ENCODE peak calls at places on chromosomes 2 and 18, in six cellular contexts. One of them, this sample, is unnamed.

GRCh38 chr2:210190345-210190744 is 19.1 kb upstream of the KANSL1L start:
- DNase-seq in endothelial cell: no peak
- DNase-seq in bronchial epithelial cell: no peak
- DNase-seq in T1000: no peak
- DNase-seq in adipocyte: no peak
- DNase-seq in activated CD4-positive, alpha-beta T cell treated with anti-CD3 and anti-CD28 coated beads, Interleukin-2, amount 50 U/mL, for 1 hour: no peak
- DNase-seq in this sample: no peak

GRCh38 chr2:31207790-31208189 is 9.5 kb downstream of the CAPN14 start:
- DNase-seq in adipocyte: no peak
- DNase-seq in activated CD4-positive, alpha-beta T cell treated with anti-CD3 and anti-CD28 coated beads, Interleukin-2, amount 50 U/mL, for 1 hour: no peak
- DNase-seq in bronchial epithelial cell: peak
- DNase-seq in endothelial cell: no peak
- DNase-seq in T1000: no peak
- DNase-seq in this sample: no peak

GRCh38 chr2:31430439-31431165 is 16.1 kb upstream of the XDH start:
- DNase-seq in bronchial epithelial cell: peak
- DNase-seq in adipocyte: no peak
- DNase-seq in T1000: no peak
- DNase-seq in activated CD4-positive, alpha-beta T cell treated with anti-CD3 and anti-CD28 coated beads, Interleukin-2, amount 50 U/mL, for 1 hour: no peak
- DNase-seq in endothelial cell: no peak
- DNase-seq in this sample: no peak

GRCh38 chr18:10032331-10032979 is 118.6 kb downstream of the VAPA start:
- DNase-seq in bronchial epithelial cell: no peak
- DNase-seq in activated CD4-positive, alpha-beta T cell treated with anti-CD3 and anti-CD28 coated beads, Interleukin-2, amount 50 U/mL, for 1 hour: no peak
- DNase-seq in adipocyte: no peak
- DNase-seq in T1000: no peak
- DNase-seq in endothelial cell: peak
- DNase-seq in this sample: no peak

GRCh38 chr2:168278424-168278888 is 31.1 kb upstream of the STK39 start:
- DNase-seq in bronchial epithelial cell: peak
- DNase-seq in adipocyte: peak
- DNase-seq in activated CD4-positive, alpha-beta T cell treated with anti-CD3 and anti-CD28 coated beads, Interleukin-2, amount 50 U/mL, for 1 hour: no peak
- DNase-seq in endothelial cell: no peak
- DNase-seq in T1000: peak
- DNase-seq in this sample: no peak

GRCh38 chr2:26640781-26641564 is at the start of gene CIB4:
- DNase-seq in adipocyte: no peak
- DNase-seq in T1000: no peak
- DNase-seq in bronchial epithelial cell: peak
- DNase-seq in activated CD4-positive, alpha-beta T cell treated with anti-CD3 and anti-CD28 coated beads, Interleukin-2, amount 50 U/mL, for 1 hour: no peak
- DNase-seq in endothelial cell: no peak
- DNase-seq in this sample: no peak

GRCh38 chr18:12500986-12501385 is 93.3 kb downstream of the PRELID3A start:
- DNase-seq in endothelial cell: no peak
- DNase-seq in adipocyte: no peak
- DNase-seq in bronchial epithelial cell: no peak
- DNase-seq in T1000: no peak
- DNase-seq in activated CD4-positive, alpha-beta T cell treated with anti-CD3 and anti-CD28 coated beads, Interleukin-2, amount 50 U/mL, for 1 hour: no peak
- DNase-seq in this sample: no peak

GRCh38 chr2:172052000-172052983 is 33.0 kb upstream of the DLX1 start:
- DNase-seq in activated CD4-positive, alpha-beta T cell treated with anti-CD3 and anti-CD28 coated beads, Interleukin-2, amount 50 U/mL, for 1 hour: no peak
- DNase-seq in endothelial cell: no peak
- DNase-seq in bronchial epithelial cell: no peak
- DNase-seq in adipocyte: peak
- DNase-seq in T1000: no peak
- DNase-seq in this sample: no peak

GRCh38 chr18:29540548-29540947 is 1363.6 kb upstream of the CDH2 start:
- DNase-seq in endothelial cell: no peak
- DNase-seq in adipocyte: no peak
- DNase-seq in activated CD4-positive, alpha-beta T cell treated with anti-CD3 and anti-CD28 coated beads, Interleukin-2, amount 50 U/mL, for 1 hour: no peak
- DNase-seq in T1000: no peak
- DNase-seq in bronchial epithelial cell: no peak
- DNase-seq in this sample: no peak

GRCh38 chr2:127743477-127744026 is 42.3 kb downstream of the SFT2D3 start:
- DNase-seq in endothelial cell: no peak
- DNase-seq in activated CD4-positive, alpha-beta T cell treated with anti-CD3 and anti-CD28 coated beads, Interleukin-2, amount 50 U/mL, for 1 hour: no peak
- DNase-seq in bronchial epithelial cell: no peak
- DNase-seq in adipocyte: no peak
- DNase-seq in T1000: no peak
- DNase-seq in this sample: no peak

GRCh38 chr2:158140201-158140600 is 38.5 kb downstream of the UPP2 start:
- DNase-seq in T1000: no peak
- DNase-seq in endothelial cell: no peak
- DNase-seq in bronchial epithelial cell: no peak
- DNase-seq in activated CD4-positive, alpha-beta T cell treated with anti-CD3 and anti-CD28 coated beads, Interleukin-2, amount 50 U/mL, for 1 hour: no peak
- DNase-seq in adipocyte: no peak
- DNase-seq in this sample: no peak

GRCh38 chr2:73685770-73686438 is 43.7 kb upstream of the NAT8 start:
- DNase-seq in activated CD4-positive, alpha-beta T cell treated with anti-CD3 and anti-CD28 coated beads, Interleukin-2, amount 50 U/mL, for 1 hour: no peak
- DNase-seq in endothelial cell: no peak
- DNase-seq in bronchial epithelial cell: no peak
- DNase-seq in adipocyte: no peak
- DNase-seq in T1000: no peak
- DNase-seq in this sample: no peak

GRCh38 chr18:44180683-44181082 is 500.0 kb upstream of the SETBP1 start:
- DNase-seq in bronchial epithelial cell: peak
- DNase-seq in activated CD4-positive, alpha-beta T cell treated with anti-CD3 and anti-CD28 coated beads, Interleukin-2, amount 50 U/mL, for 1 hour: no peak
- DNase-seq in T1000: no peak
- DNase-seq in endothelial cell: no peak
- DNase-seq in adipocyte: peak
- DNase-seq in this sample: no peak

GRCh38 chr2:106192752-106193490 is 1.2 kb downstream of the UXS1 start:
- DNase-seq in endothelial cell: peak
- DNase-seq in bronchial epithelial cell: peak
- DNase-seq in activated CD4-positive, alpha-beta T cell treated with anti-CD3 and anti-CD28 coated beads, Interleukin-2, amount 50 U/mL, for 1 hour: peak
- DNase-seq in adipocyte: peak
- DNase-seq in T1000: no peak
- DNase-seq in this sample: peak

GRCh38 chr18:51447351-51447896 is 249.9 kb upstream of the MEX3C start:
- DNase-seq in activated CD4-positive, alpha-beta T cell treated with anti-CD3 and anti-CD28 coated beads, Interleukin-2, amount 50 U/mL, for 1 hour: no peak
- DNase-seq in endothelial cell: no peak
- DNase-seq in adipocyte: no peak
- DNase-seq in T1000: no peak
- DNase-seq in bronchial epithelial cell: peak
- DNase-seq in this sample: no peak

GRCh38 chr2:207223051-207223450 is 57.3 kb upstream of the KLF7 start:
- DNase-seq in activated CD4-positive, alpha-beta T cell treated with anti-CD3 and anti-CD28 coated beads, Interleukin-2, amount 50 U/mL, for 1 hour: no peak
- DNase-seq in bronchial epithelial cell: peak
- DNase-seq in endothelial cell: no peak
- DNase-seq in T1000: peak
- DNase-seq in adipocyte: peak
- DNase-seq in this sample: no peak

GRCh38 chr18:26956894-26957293 is 91.4 kb upstream of the AQP4 start:
- DNase-seq in activated CD4-positive, alpha-beta T cell treated with anti-CD3 and anti-CD28 coated beads, Interleukin-2, amount 50 U/mL, for 1 hour: no peak
- DNase-seq in adipocyte: no peak
- DNase-seq in bronchial epithelial cell: no peak
- DNase-seq in endothelial cell: no peak
- DNase-seq in T1000: no peak
- DNase-seq in this sample: peak

GRCh38 chr18:47075098-47075883 is 39.9 kb upstream of the ELOA2 start:
- DNase-seq in adipocyte: peak
- DNase-seq in endothelial cell: no peak
- DNase-seq in T1000: no peak
- DNase-seq in activated CD4-positive, alpha-beta T cell treated with anti-CD3 and anti-CD28 coated beads, Interleukin-2, amount 50 U/mL, for 1 hour: no peak
- DNase-seq in bronchial epithelial cell: peak
- DNase-seq in this sample: no peak

GRCh38 chr2:240783819-240784621 is 36.0 kb downstream of the KIF1A start:
- DNase-seq in activated CD4-positive, alpha-beta T cell treated with anti-CD3 and anti-CD28 coated beads, Interleukin-2, amount 50 U/mL, for 1 hour: no peak
- DNase-seq in adipocyte: no peak
- DNase-seq in T1000: no peak
- DNase-seq in endothelial cell: no peak
- DNase-seq in bronchial epithelial cell: no peak
- DNase-seq in this sample: no peak

GRCh38 chr2:131034122-131035051 is 58.9 kb downstream of the FAM168B start:
- DNase-seq in T1000: no peak
- DNase-seq in endothelial cell: peak
- DNase-seq in bronchial epithelial cell: peak
- DNase-seq in adipocyte: peak
- DNase-seq in activated CD4-positive, alpha-beta T cell treated with anti-CD3 and anti-CD28 coated beads, Interleukin-2, amount 50 U/mL, for 1 hour: no peak
- DNase-seq in this sample: no peak

GRCh38 chr2:218960196-218961165 is 1.0 kb downstream of the CDK5R2 start:
- DNase-seq in bronchial epithelial cell: no peak
- DNase-seq in endothelial cell: no peak
- DNase-seq in T1000: no peak
- DNase-seq in activated CD4-positive, alpha-beta T cell treated with anti-CD3 and anti-CD28 coated beads, Interleukin-2, amount 50 U/mL, for 1 hour: no peak
- DNase-seq in adipocyte: no peak
- DNase-seq in this sample: no peak

GRCh38 chr2:15674637-15675455 is 83.2 kb downstream of the DDX1 start:
- DNase-seq in activated CD4-positive, alpha-beta T cell treated with anti-CD3 and anti-CD28 coated beads, Interleukin-2, amount 50 U/mL, for 1 hour: no peak
- DNase-seq in adipocyte: no peak
- DNase-seq in endothelial cell: no peak
- DNase-seq in bronchial epithelial cell: peak
- DNase-seq in T1000: no peak
- DNase-seq in this sample: no peak

GRCh38 chr2:166675553-166675952 is 181.5 kb upstream of the SCN7A start:
- DNase-seq in bronchial epithelial cell: no peak
- DNase-seq in activated CD4-positive, alpha-beta T cell treated with anti-CD3 and anti-CD28 coated beads, Interleukin-2, amount 50 U/mL, for 1 hour: no peak
- DNase-seq in T1000: no peak
- DNase-seq in endothelial cell: no peak
- DNase-seq in adipocyte: no peak
- DNase-seq in this sample: no peak

GRCh38 chr2:6111676-6112294 is 419.6 kb downstream of the SOX11 start:
- DNase-seq in endothelial cell: no peak
- DNase-seq in bronchial epithelial cell: no peak
- DNase-seq in T1000: no peak
- DNase-seq in adipocyte: no peak
- DNase-seq in activated CD4-positive, alpha-beta T cell treated with anti-CD3 and anti-CD28 coated beads, Interleukin-2, amount 50 U/mL, for 1 hour: no peak
- DNase-seq in this sample: no peak

GRCh38 chr2:156379069-156379468 is 46.5 kb upstream of the NR4A2 start:
- DNase-seq in T1000: no peak
- DNase-seq in activated CD4-positive, alpha-beta T cell treated with anti-CD3 and anti-CD28 coated beads, Interleukin-2, amount 50 U/mL, for 1 hour: no peak
- DNase-seq in adipocyte: no peak
- DNase-seq in bronchial epithelial cell: no peak
- DNase-seq in endothelial cell: no peak
- DNase-seq in this sample: no peak

GRCh38 chr2:240865391-240865790 is 3.2 kb upstream of the AGXT start:
- DNase-seq in endothelial cell: no peak
- DNase-seq in adipocyte: no peak
- DNase-seq in T1000: no peak
- DNase-seq in bronchial epithelial cell: no peak
- DNase-seq in activated CD4-positive, alpha-beta T cell treated with anti-CD3 and anti-CD28 coated beads, Interleukin-2, amount 50 U/mL, for 1 hour: no peak
- DNase-seq in this sample: no peak

GRCh38 chr18:76972241-76972640 is 149.9 kb downstream of the ZNF236 start:
- DNase-seq in activated CD4-positive, alpha-beta T cell treated with anti-CD3 and anti-CD28 coated beads, Interleukin-2, amount 50 U/mL, for 1 hour: no peak
- DNase-seq in T1000: no peak
- DNase-seq in bronchial epithelial cell: peak
- DNase-seq in endothelial cell: no peak
- DNase-seq in adipocyte: no peak
- DNase-seq in this sample: no peak

GRCh38 chr2:65831528-65831927 is 399.1 kb upstream of the SPRED2 start:
- DNase-seq in adipocyte: no peak
- DNase-seq in activated CD4-positive, alpha-beta T cell treated with anti-CD3 and anti-CD28 coated beads, Interleukin-2, amount 50 U/mL, for 1 hour: no peak
- DNase-seq in bronchial epithelial cell: no peak
- DNase-seq in T1000: no peak
- DNase-seq in endothelial cell: no peak
- DNase-seq in this sample: no peak

GRCh38 chr18:78494204-78494603 is 485.4 kb upstream of the SALL3 start:
- DNase-seq in T1000: peak
- DNase-seq in adipocyte: no peak
- DNase-seq in activated CD4-positive, alpha-beta T cell treated with anti-CD3 and anti-CD28 coated beads, Interleukin-2, amount 50 U/mL, for 1 hour: no peak
- DNase-seq in bronchial epithelial cell: no peak
- DNase-seq in endothelial cell: no peak
- DNase-seq in this sample: no peak

GRCh38 chr2:106919012-106919411 is 33.0 kb upstream of the ST6GAL2 start:
- DNase-seq in endothelial cell: no peak
- DNase-seq in bronchial epithelial cell: no peak
- DNase-seq in activated CD4-positive, alpha-beta T cell treated with anti-CD3 and anti-CD28 coated beads, Interleukin-2, amount 50 U/mL, for 1 hour: no peak
- DNase-seq in adipocyte: no peak
- DNase-seq in T1000: no peak
- DNase-seq in this sample: no peak

GRCh38 chr2:224586127-224586702 is 1.1 kb upstream of the CUL3 start:
- DNase-seq in T1000: no peak
- DNase-seq in adipocyte: no peak
- DNase-seq in endothelial cell: no peak
- DNase-seq in activated CD4-positive, alpha-beta T cell treated with anti-CD3 and anti-CD28 coated beads, Interleukin-2, amount 50 U/mL, for 1 hour: no peak
- DNase-seq in bronchial epithelial cell: peak
- DNase-seq in this sample: peak

GRCh38 chr2:234528410-234529150 is 31.7 kb upstream of the ARL4C start:
- DNase-seq in adipocyte: no peak
- DNase-seq in endothelial cell: no peak
- DNase-seq in T1000: no peak
- DNase-seq in bronchial epithelial cell: no peak
- DNase-seq in activated CD4-positive, alpha-beta T cell treated with anti-CD3 and anti-CD28 coated beads, Interleukin-2, amount 50 U/mL, for 1 hour: no peak
- DNase-seq in this sample: no peak

GRCh38 chr2:142347751-142348150 is 216.9 kb upstream of the LRP1B start:
- DNase-seq in T1000: no peak
- DNase-seq in activated CD4-positive, alpha-beta T cell treated with anti-CD3 and anti-CD28 coated beads, Interleukin-2, amount 50 U/mL, for 1 hour: no peak
- DNase-seq in endothelial cell: no peak
- DNase-seq in adipocyte: no peak
- DNase-seq in bronchial epithelial cell: peak
- DNase-seq in this sample: no peak

GRCh38 chr2:156483741-156484173 is 47.6 kb downstream of the GPD2 start:
- DNase-seq in bronchial epithelial cell: peak
- DNase-seq in activated CD4-positive, alpha-beta T cell treated with anti-CD3 and anti-CD28 coated beads, Interleukin-2, amount 50 U/mL, for 1 hour: no peak
- DNase-seq in T1000: no peak
- DNase-seq in endothelial cell: no peak
- DNase-seq in adipocyte: peak
- DNase-seq in this sample: no peak

GRCh38 chr2:124034265-124034664 is 9.2 kb downstream of the CNTNAP5 start:
- DNase-seq in endothelial cell: no peak
- DNase-seq in activated CD4-positive, alpha-beta T cell treated with anti-CD3 and anti-CD28 coated beads, Interleukin-2, amount 50 U/mL, for 1 hour: no peak
- DNase-seq in bronchial epithelial cell: peak
- DNase-seq in T1000: no peak
- DNase-seq in adipocyte: no peak
- DNase-seq in this sample: no peak

GRCh38 chr18:67875936-67876335 is 359.4 kb upstream of the DSEL start:
- DNase-seq in adipocyte: no peak
- DNase-seq in T1000: no peak
- DNase-seq in endothelial cell: no peak
- DNase-seq in activated CD4-positive, alpha-beta T cell treated with anti-CD3 and anti-CD28 coated beads, Interleukin-2, amount 50 U/mL, for 1 hour: no peak
- DNase-seq in bronchial epithelial cell: peak
- DNase-seq in this sample: no peak

GRCh38 chr18:32042337-32042736 is 23.7 kb downstream of the RNF125 start:
- DNase-seq in endothelial cell: no peak
- DNase-seq in activated CD4-positive, alpha-beta T cell treated with anti-CD3 and anti-CD28 coated beads, Interleukin-2, amount 50 U/mL, for 1 hour: no peak
- DNase-seq in bronchial epithelial cell: no peak
- DNase-seq in T1000: no peak
- DNase-seq in adipocyte: no peak
- DNase-seq in this sample: peak

GRCh38 chr2:11777886-11778415 is 31.5 kb downstream of the LPIN1 start:
- DNase-seq in bronchial epithelial cell: no peak
- DNase-seq in T1000: no peak
- DNase-seq in adipocyte: no peak
- DNase-seq in endothelial cell: no peak
- DNase-seq in activated CD4-positive, alpha-beta T cell treated with anti-CD3 and anti-CD28 coated beads, Interleukin-2, amount 50 U/mL, for 1 hour: no peak
- DNase-seq in this sample: no peak